ENCODE peak calls at places on chromosome 3, in five cellular contexts. B is EL; W is stimulated activated CD4-positive, alpha-beta T cell treated with anti-CD3 and anti-CD28 coated beads, TNF-alpha, amount 100 ng/mL, for 4 hours; N is CD8-positive, alpha-beta T cell; O is hypothalamus. E is an unnamed sample.

GRCh38 chr3:102573483-102574028 is 138.7 kb downstream of the ZPLD1 start:
- DNase-seq in O (no peak), W (no peak), N (no peak), B (no peak), E (no peak)

GRCh38 chr3:31265646-31266423 is 266.9 kb upstream of the STT3B start:
- DNase-seq in B (no peak), N (no peak), W (no peak), O (no peak), E (no peak)

GRCh38 chr3:168090306-168091085 is 5.2 kb downstream of the GOLIM4 start:
- DNase-seq in W (no peak), O (no peak), N (no peak), B (peak; percentile 31), E (no peak)

GRCh38 chr3:5233026-5233425 is 45.5 kb downstream of the EDEM1 start:
- DNase-seq in W (no peak), B (no peak), O (no peak), N (no peak), E (no peak)

GRCh38 chr3:114308830-114309229 is 15.0 kb downstream of the TIGIT start:
- DNase-seq in B (no peak), W (no peak), N (peak; percentile 67), O (no peak), E (no peak)

GRCh38 chr3:33597257-33597689 is 120.8 kb downstream of the CLASP2 start:
- DNase-seq in B (no peak), W (no peak), N (no peak), O (no peak), E (no peak)

GRCh38 chr3:72162649-72163184 is 377.8 kb upstream of the PROK2 start:
- DNase-seq in B (no peak), N (no peak), W (no peak), O (no peak), E (no peak)

GRCh38 chr3:20136231-20136630 is 49.8 kb downstream of the SGO1 start:
- DNase-seq in W (no peak), N (no peak), O (no peak), B (no peak), E (no peak)

GRCh38 chr3:161314836-161315391 is 56.4 kb downstream of the SPTSSB start:
- DNase-seq in O (no peak), N (no peak), B (peak; percentile 5), W (no peak), E (no peak)

E was measured in NCI-H460.